ENCODE peak calls at places on chromosome 12, in nine cellular contexts. Q, O, V, N, P, U, Y, M and D are unnamed samples.

GRCh38 chr12:27303139-27304111 is 29.2 kb upstream of the BMAL2 start:
- DNase-seq in P (no peak), Y (no peak), V (no peak), M (no peak), Q (no peak), O (no peak), U (no peak), N (no peak), D (no peak)

GRCh38 chr12:104458645-104459555 is 2.2 kb downstream of the CHST11 start:
- DNase-seq in U (no peak), N (no peak), Q (no peak), V (no peak), O (peak; percentile 50), M (peak; percentile 76), Y (no peak), P (no peak), D (no peak)

GRCh38 chr12:58732894-58733293 is 187.4 kb downstream of the LRIG3 start:
- DNase-seq in O (no peak), M (no peak), Y (no peak), U (no peak), N (no peak), V (no peak), P (no peak), Q (no peak), D (no peak)

GRCh38 chr12:51901121-51901812 is 6.0 kb upstream of the ACVRL1 start:
- DNase-seq in U (no peak), P (no peak), O (no peak), Q (no peak), V (no peak), N (no peak), M (no peak), Y (no peak), D (no peak)

GRCh38 chr12:47615711-47616110 is 90.1 kb downstream of the RPAP3 start:
- DNase-seq in O (no peak), P (no peak), Q (no peak), U (no peak), Y (no peak), V (no peak), N (no peak), M (no peak), D (no peak)

GRCh38 chr12:10491766-10492165 is 13.9 kb upstream of the EIF2S3B start:
- DNase-seq in O (no peak), V (no peak), P (no peak), Q (no peak), N (no peak), Y (no peak), U (no peak), M (no peak), D (no peak)

GRCh38 chr12:111409403-111410228 is 3.9 kb downstream of the SH2B3 start:
- DNase-seq in M (peak; percentile 83), O (no peak), U (no peak), Y (peak; percentile 88), Q (peak; percentile 31), P (no peak), N (no peak), V (no peak), D (no peak)

GRCh38 chr12:100399095-100399494 is 42.2 kb downstream of the SLC17A8 start:
- DNase-seq in Q (no peak), O (no peak), Y (no peak), P (no peak), N (no peak), V (no peak), U (no peak), M (no peak), D (no peak)

GRCh38 chr12:51994959-51995358 is 11.8 kb upstream of the TAMALIN start:
- DNase-seq in M (no peak), Y (no peak), V (no peak), O (no peak), P (no peak), U (no peak), N (no peak), Q (no peak), D (no peak)

GRCh38 chr12:54032627-54033100 is at the start of gene HOXC5:
- DNase-seq in U (peak; percentile 15), Y (no peak), M (no peak), Q (peak; percentile 42), V (peak; percentile 25), N (no peak), P (peak; percentile 85), O (peak; percentile 49), D (peak; percentile 46)